ENCODE peak calls at places on chromosomes 1 and 21, in ten cellular contexts. Q is IMR-90, W is body of pancreas, L is adrenal gland, V is prostate gland, M is A549, N is suprapubic skin, U is heart left ventricle, J is testis, R is esophagus muscularis mucosa. Y is an unnamed sample.

GRCh38 chr1:45994423-45994822 is 138.0 kb downstream of the PIK3R3 start:
- DNase-seq in U (no peak), J (no peak), W (no peak), N (no peak), V (no peak), R (no peak), M (no peak), L (no peak), Q (no peak), Y (no peak)

GRCh38 chr1:15207031-15207828 is 39.8 kb upstream of the FHAD1 start:
- DNase-seq in L (no peak), M (no peak), Q (no peak), V (no peak), N (no peak), W (no peak), R (no peak), J (no peak), U (no peak), Y (no peak)

GRCh38 chr21:44425895-44426662 is 29.2 kb upstream of the LRRC3 start:
- DNase-seq in Q (no peak), V (no peak), J (no peak), U (peak), R (no peak), M (no peak), L (no peak), W (no peak), N (peak), Y (no peak)

GRCh38 chr1:183417691-183418491 is at the start of gene NMNAT2:
- DNase-seq in W (no peak), L (no peak), R (no peak), J (peak), Q (peak), U (no peak), N (no peak), M (peak), V (no peak), Y (no peak)

GRCh38 chr1:39981957-39982356 is 27.0 kb downstream of the MFSD2A start:
- DNase-seq in N (no peak), Q (peak), U (no peak), W (no peak), V (no peak), M (peak), L (no peak), J (no peak), R (no peak), Y (no peak)

GRCh38 chr1:11680270-11681070 is 478 bp downstream of the MAD2L2 start:
- DNase-seq in R (no peak), N (no peak), L (no peak), J (no peak), W (peak), U (no peak), M (no peak), V (no peak), Q (peak), Y (no peak)

GRCh38 chr1:11286735-11287410 is 13.9 kb downstream of the UBIAD1 start:
- DNase-seq in W (no peak), N (no peak), U (no peak), L (no peak), V (no peak), Q (peak), J (no peak), R (no peak), M (no peak), Y (no peak)

GRCh38 chr21:45364464-45365185 is 40.3 kb upstream of the COL18A1 start:
- DNase-seq in N (no peak), L (no peak), W (peak), V (no peak), Q (peak), U (peak), R (no peak), M (peak), J (peak), Y (no peak)

GRCh38 chr1:154607748-154608521 is at the start of gene ADAR:
- DNase-seq in R (peak), V (peak), Q (peak), U (peak), W (peak), L (peak), N (peak), M (peak), J (peak), Y (peak)

GRCh38 chr21:41769106-41769505 is 2.3 kb upstream of the RIPK4 start:
- DNase-seq in W (no peak), M (no peak), J (no peak), L (no peak), V (no peak), R (no peak), Q (no peak), U (no peak), N (peak), Y (no peak)

GRCh38 chr1:9900142-9901043 is 9.7 kb downstream of the CTNNBIP1 start:
- DNase-seq in R (no peak), N (no peak), Q (no peak), W (peak), M (no peak), J (peak), V (peak), U (peak), L (peak), Y (peak)

GRCh38 chr1:34500451-34500850 is 254.4 kb upstream of the GJB5 start:
- DNase-seq in R (peak), U (peak), M (no peak), Q (no peak), V (no peak), W (no peak), J (peak), N (no peak), L (peak), Y (peak)

GRCh38 chr1:52534928-52535764 is 17.7 kb downstream of the TUT4 start:
- DNase-seq in J (no peak), U (no peak), L (no peak), R (no peak), Q (peak), V (no peak), W (no peak), M (no peak), N (no peak), Y (peak)

GRCh38 chr1:117656202-117656641 is 50.4 kb downstream of the TENT5C start:
- DNase-seq in M (no peak), J (no peak), U (peak), N (no peak), L (no peak), V (no peak), Q (no peak), W (no peak), R (no peak), Y (peak)

GRCh38 chr1:64956241-64956640 is 10.1 kb downstream of the JAK1 start:
- DNase-seq in U (no peak), Q (no peak), N (no peak), J (peak), L (no peak), M (peak), V (no peak), R (no peak), W (no peak), Y (peak)

GRCh38 chr1:150549496-150550221 is 451 bp downstream of the ADAMTSL4 start:
- DNase-seq in W (no peak), U (peak), J (peak), Q (no peak), V (no peak), M (no peak), N (peak), R (no peak), L (no peak), Y (peak)
- TF ChIP-seq POLR2A in W (no peak), U (no peak), J (no peak), Q (no peak), V (no peak), M (no peak), N (no peak), R (no peak), L (no peak), Y (no peak)

GRCh38 chr1:226736001-226736907 is 2.8 kb downstream of the ITPKB start:
- DNase-seq in N (peak), W (no peak), L (no peak), R (no peak), M (no peak), Q (no peak), U (peak), J (no peak), V (no peak), Y (no peak)

GRCh38 chr1:226738421-226738994 is 574 bp downstream of the ITPKB start:
- DNase-seq in N (no peak), L (peak), J (peak), Q (peak), W (peak), M (peak), R (no peak), U (peak), V (no peak), Y (peak)

GRCh38 chr1:226738995-226739695 is at the start of gene ITPKB:
- DNase-seq in R (peak), V (peak), Q (peak), U (peak), L (peak), M (peak), N (no peak), W (peak), J (peak), Y (peak)

GRCh38 chr1:226736908-226737818 is 1.9 kb downstream of the ITPKB start:
- DNase-seq in U (peak), Q (peak), N (peak), R (no peak), J (peak), M (no peak), V (peak), L (peak), W (no peak), Y (peak)

GRCh38 chr1:226737819-226738420 is 1.2 kb downstream of the ITPKB start:
- DNase-seq in Q (peak), R (peak), V (peak), L (peak), J (peak), M (peak), W (peak), U (peak), N (peak), Y (peak)
- TF ChIP-seq POLR2A in Q (no peak), R (no peak), V (no peak), L (peak), J (no peak), M (no peak), W (peak), U (no peak), N (no peak), Y (peak)

GRCh38 chr1:66334311-66334710 is 199.6 kb upstream of the SGIP1 start:
- DNase-seq in M (no peak), W (no peak), V (no peak), L (no peak), Q (no peak), J (no peak), N (no peak), R (no peak), U (no peak), Y (no peak)

GRCh38 chr1:66333463-66334232 is 200.3 kb upstream of the SGIP1 start:
- DNase-seq in M (no peak), Q (no peak), W (no peak), V (no peak), U (peak), R (no peak), N (no peak), L (no peak), J (peak), Y (no peak)

GRCh38 chr1:66332524-66332853 is 201.5 kb upstream of the SGIP1 start:
- DNase-seq in V (no peak), N (no peak), Q (no peak), R (no peak), M (no peak), J (no peak), L (no peak), U (no peak), W (no peak), Y (no peak)

GRCh38 chr1:66330711-66331110 is 203.2 kb upstream of the SGIP1 start:
- DNase-seq in W (no peak), Q (peak), M (no peak), V (no peak), N (no peak), R (no peak), L (no peak), U (no peak), J (no peak), Y (no peak)

DNA sequence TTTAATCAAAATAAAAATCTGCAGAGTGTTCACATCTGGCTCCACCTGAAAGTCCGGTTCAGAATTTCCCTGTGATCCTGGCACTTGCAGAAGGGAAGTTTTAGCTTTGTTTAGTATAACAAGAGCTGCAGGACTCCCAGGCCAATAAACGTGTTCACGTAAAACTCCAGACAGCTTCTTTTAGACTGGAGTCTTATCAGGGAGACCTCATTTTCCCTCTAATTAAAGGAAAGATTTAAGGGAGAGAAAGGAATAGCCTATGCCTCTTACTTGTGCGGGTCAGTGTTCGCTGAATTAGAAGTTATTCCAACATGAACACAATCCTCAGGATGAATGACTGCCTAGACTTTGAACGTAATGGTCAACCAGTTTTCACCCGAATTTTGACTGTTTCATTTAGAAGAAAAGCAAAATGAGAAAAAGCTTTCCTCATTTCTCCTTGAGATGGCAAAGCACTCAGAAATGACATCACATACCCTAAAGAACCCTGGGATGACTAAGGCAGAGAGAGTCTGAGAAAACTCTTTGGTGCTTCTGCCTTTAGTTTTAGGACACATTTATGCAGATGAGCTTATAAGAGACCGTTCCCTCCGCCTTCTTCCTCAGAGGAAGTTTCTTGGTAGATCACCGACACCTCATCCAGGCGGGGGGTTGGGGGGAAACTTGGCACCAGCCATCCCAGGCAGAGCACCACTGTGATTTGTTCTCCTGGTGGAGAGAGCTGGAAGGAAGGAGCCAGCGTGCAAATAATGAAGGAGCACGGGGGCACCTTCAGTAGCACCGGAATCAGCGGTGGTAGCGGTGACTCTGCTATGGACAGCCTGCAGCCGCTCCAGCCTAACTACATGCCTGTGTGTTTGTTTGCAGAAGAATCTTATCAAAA is 202.1 kb upstream of the SGIP1 start:
- DNase-seq in M (peak), J (peak), Q (peak), L (peak), V (peak), W (peak), N (peak), R (peak), U (peak), Y (no peak)
- TF ChIP-seq POLR2A in M (peak), J (no peak), Q (peak), L (peak), V (peak), W (peak), N (no peak), R (no peak), U (no peak), Y (no peak)

DNA sequence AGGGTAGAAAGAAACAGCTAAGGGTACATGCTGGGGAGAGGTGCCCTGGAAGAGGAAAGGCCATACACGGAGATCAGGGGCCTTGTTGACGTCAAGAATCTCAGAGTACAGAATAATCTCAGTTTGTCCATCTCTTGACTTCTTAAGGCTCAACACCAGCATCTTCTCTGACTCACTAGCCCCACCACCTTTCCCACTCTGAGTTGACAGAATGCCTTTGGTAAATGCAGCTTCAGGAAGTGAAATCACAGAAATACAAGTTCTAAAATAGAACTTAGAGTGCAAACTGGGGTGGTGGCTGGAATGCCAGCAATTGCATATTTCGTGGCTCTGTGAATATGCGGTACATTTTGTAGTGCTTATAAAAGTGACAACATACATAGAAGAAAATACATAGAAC is 1.6 kb downstream of the COG2 start:
- DNase-seq in U (no peak), M (peak), J (no peak), W (no peak), R (no peak), N (no peak), Q (peak), L (no peak), V (no peak), Y (peak)
- TF ChIP-seq POLR2A in U (no peak), M (no peak), J (no peak), W (no peak), R (no peak), N (no peak), Q (no peak), L (no peak), V (no peak), Y (no peak)

GRCh38 chr1:201737350-201738060 is 91.5 kb upstream of the IPO9 start:
- DNase-seq in J (no peak), Q (peak), N (no peak), W (peak), L (peak), R (no peak), V (no peak), M (no peak), U (peak), Y (no peak)

GRCh38 chr1:201740609-201741231 is 88.2 kb upstream of the IPO9 start:
- DNase-seq in M (no peak), N (no peak), R (no peak), Q (no peak), W (no peak), V (no peak), U (no peak), J (no peak), L (no peak), Y (no peak)

GRCh38 chr1:201740086-201740541 is 88.8 kb upstream of the IPO9 start:
- DNase-seq in U (no peak), L (no peak), J (no peak), R (no peak), V (no peak), M (no peak), N (no peak), W (no peak), Q (no peak), Y (no peak)

GRCh38 chr1:201739054-201739453 is 89.9 kb upstream of the IPO9 start:
- DNase-seq in L (no peak), W (no peak), J (no peak), V (no peak), R (no peak), M (no peak), U (no peak), Q (no peak), N (no peak), Y (no peak)

GRCh38 chr1:201739492-201740085 is 89.4 kb upstream of the IPO9 start:
- DNase-seq in U (peak), L (peak), J (peak), V (peak), M (no peak), W (peak), N (peak), Q (no peak), R (no peak), Y (no peak)
- TF ChIP-seq POLR2A in U (no peak), L (no peak), J (no peak), V (no peak), M (no peak), W (peak), N (no peak), Q (no peak), R (no peak), Y (no peak)

GRCh38 chr1:30744060-30744756 is 13.4 kb downstream of the LAPTM5 start:
- DNase-seq in W (no peak), V (no peak), N (no peak), J (no peak), M (no peak), Q (peak), R (no peak), L (no peak), U (no peak), Y (peak)

GRCh38 chr1:30743584-30744059 is 14.0 kb downstream of the LAPTM5 start:
- DNase-seq in W (no peak), U (no peak), Q (no peak), N (no peak), M (no peak), L (no peak), V (no peak), R (no peak), J (no peak), Y (no peak)

GRCh38 chr1:30745834-30746208 is 11.8 kb downstream of the LAPTM5 start:
- DNase-seq in Q (no peak), W (no peak), V (no peak), J (no peak), N (no peak), R (no peak), U (no peak), M (no peak), L (no peak), Y (no peak)

GRCh38 chr1:30746212-30747027 is 11.2 kb downstream of the LAPTM5 start:
- DNase-seq in W (no peak), M (no peak), L (no peak), R (no peak), J (no peak), Q (no peak), V (no peak), U (no peak), N (no peak), Y (no peak)

DNA sequence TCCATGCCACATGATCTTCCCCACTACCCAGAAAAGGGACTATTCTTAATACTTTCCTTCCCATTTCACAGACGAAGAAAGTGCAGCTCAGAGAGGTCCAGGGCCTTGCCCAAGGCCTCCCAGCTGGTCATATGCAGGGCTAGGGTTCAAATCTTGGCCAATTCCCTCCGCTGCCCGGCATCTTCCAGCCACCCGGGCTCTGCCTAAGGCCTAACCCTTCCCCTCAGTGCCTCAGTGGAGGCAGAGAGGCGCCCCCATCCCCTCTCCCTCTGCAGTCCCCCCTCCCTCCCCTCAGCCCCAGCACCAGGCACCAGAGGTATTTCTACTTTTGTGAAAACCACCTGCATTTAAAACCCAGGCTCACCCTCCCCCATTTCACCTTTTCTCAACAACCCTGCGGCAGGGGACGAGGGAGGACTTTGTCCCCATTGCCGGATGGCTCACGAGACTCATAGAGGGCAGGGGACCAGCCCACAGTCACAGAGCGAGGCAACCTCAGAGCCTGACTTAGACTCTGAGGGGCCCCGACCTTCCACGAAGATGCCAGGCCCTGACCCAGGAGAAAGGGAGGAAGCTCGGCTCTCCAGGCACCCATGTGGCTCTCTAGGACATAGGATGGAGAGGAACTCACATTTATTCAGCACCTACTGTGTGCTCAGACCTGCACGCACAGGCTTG is 12.3 kb downstream of the LAPTM5 start:
- DNase-seq in U (no peak), R (no peak), J (no peak), M (no peak), N (no peak), V (no peak), L (no peak), W (no peak), Q (no peak), Y (no peak)
- TF ChIP-seq POLR2A in U (no peak), R (no peak), J (no peak), M (no peak), N (no peak), V (no peak), L (no peak), W (no peak), Q (no peak), Y (no peak)

GRCh38 chr1:1231400-1232223 is at the start of gene SDF4:
- DNase-seq in R (peak), V (peak), J (peak), N (peak), U (peak), W (peak), L (peak), Q (peak), M (peak), Y (peak)
- TF ChIP-seq POLR2A in R (peak), V (peak), J (no peak), N (no peak), U (no peak), W (peak), L (peak), Q (peak), M (peak), Y (peak)

DNA sequence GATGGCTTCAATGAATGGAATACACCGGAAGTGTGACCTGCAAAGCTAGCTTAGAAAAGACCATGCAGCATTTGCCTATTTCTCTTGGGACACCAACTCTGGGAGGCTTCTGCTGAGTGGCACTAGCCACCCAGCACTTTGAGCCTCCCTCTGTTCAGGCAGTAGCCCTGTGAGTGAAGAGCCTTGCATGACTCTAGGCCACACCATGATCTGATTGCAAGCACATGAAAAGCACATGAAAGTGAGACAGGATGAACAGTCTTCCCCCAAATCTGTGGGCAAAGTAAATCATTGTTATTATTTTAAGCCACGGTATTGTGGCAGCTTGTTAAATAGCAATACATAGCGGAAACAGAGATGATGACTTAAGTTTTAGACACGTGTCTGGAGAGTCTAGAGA is 2.8 kb downstream of the CD48 start:
- DNase-seq in V (no peak), U (no peak), N (no peak), L (no peak), J (no peak), R (no peak), Q (no peak), M (no peak), W (no peak), Y (no peak)
- TF ChIP-seq POLR2A in V (no peak), U (no peak), N (no peak), L (no peak), J (no peak), R (no peak), Q (no peak), M (no peak), W (no peak), Y (no peak)

GRCh38 chr1:228457396-228458176 is 29.6 kb upstream of the RNF187 start:
- DNase-seq in V (peak), R (peak), W (peak), J (peak), M (peak), U (peak), Q (peak), N (peak), L (peak), Y (peak)
- TF ChIP-seq POLR2A in V (peak), R (no peak), W (peak), J (peak), M (peak), U (no peak), Q (peak), N (no peak), L (peak), Y (peak)

Y was measured in erythroblast.